ENCODE peak calls at places on chromosomes 13 and 19, in five cellular contexts. W is H54, I is cortex of kidney, T is amniotic stem cell, J is A172. N is an unnamed sample.

GRCh38 chr13:74978596-74978995 is 503.4 kb downstream of the TBC1D4 start:
- DNase-seq in I (no peak), W (no peak), T (no peak), J (no peak), N (no peak)

GRCh38 chr19:45402469-45403070 is 2.3 kb downstream of the PPP1R13L start:
- DNase-seq in T (no peak), W (no peak), J (peak; percentile 50), I (no peak), N (no peak)

GRCh38 chr19:41993612-41994483 is at the start of gene ATP1A3:
- DNase-seq in J (peak; percentile 40), I (no peak), W (peak; percentile 94), T (no peak), N (no peak)

GRCh38 chr19:35671818-35672217 is 5.5 kb downstream of the UPK1A start:
- DNase-seq in W (no peak), J (peak; percentile 11), I (no peak), T (no peak), N (no peak)

GRCh38 chr19:28426902-28427232 is 786.1 kb downstream of the UQCRFS1 start:
- DNase-seq in I (no peak), T (no peak), W (peak; percentile 31), J (peak; percentile 80), N (no peak)

GRCh38 chr19:33420821-33421220 is 47.3 kb downstream of the CEBPG start:
- DNase-seq in J (no peak), W (no peak), T (no peak), I (no peak), N (no peak)

GRCh38 chr19:30011051-30011578 is 69.1 kb downstream of the URI1 start:
- DNase-seq in T (no peak), I (no peak), J (no peak), W (no peak), N (no peak)

GRCh38 chr19:1259873-1260748 is 9.0 kb upstream of the CIRBP start:
- DNase-seq in J (peak; percentile 53), T (no peak), W (no peak), I (no peak), N (no peak)

GRCh38 chr13:48526269-48526668 is 6.6 kb downstream of the RCBTB2 start:
- DNase-seq in I (no peak), W (no peak), T (no peak), J (no peak), N (no peak)

GRCh38 chr19:12891553-12892021 is 627 bp downstream of the GCDH start:
- DNase-seq in I (no peak), W (no peak), J (no peak), T (no peak), N (no peak)

GRCh38 chr13:52846567-52847321 is 1.7 kb downstream of the PCDH8 start:
- DNase-seq in J (no peak), T (no peak), W (no peak), I (no peak), N (no peak)

GRCh38 chr13:20161275-20161950 is 561 bp upstream of the GJA3 start:
- DNase-seq in T (no peak), J (no peak), W (no peak), I (no peak), N (no peak)

GRCh38 chr19:53947624-53948023 is 15.1 kb upstream of the CACNG8 start:
- DNase-seq in T (no peak), J (peak; percentile 33), I (no peak), W (peak; percentile 58), N (no peak)

GRCh38 chr13:48038763-48039162 is 1.2 kb downstream of the NUDT15 start:
- DNase-seq in T (no peak), W (no peak), J (no peak), I (no peak), N (no peak)

GRCh38 chr19:13748169-13748884 is 16.0 kb upstream of the MRI1 start:
- DNase-seq in W (no peak), J (peak; percentile 46), I (no peak), T (no peak), N (no peak)

GRCh38 chr13:50668882-50669281 is 174.6 kb downstream of the DLEU7 start:
- DNase-seq in J (no peak), T (no peak), I (no peak), W (no peak), N (no peak)

GRCh38 chr19:13119654-13120053 is 1.6 kb downstream of the NACC1 start:
- DNase-seq in T (no peak), W (no peak), I (no peak), J (no peak), N (no peak)

GRCh38 chr19:2711175-2711936 is 8.9 kb upstream of the GNG7 start:
- DNase-seq in W (peak; percentile 99), I (no peak), T (no peak), J (peak; percentile 81), N (peak; percentile 72)

GRCh38 chr19:1449467-1450442 is at the start of gene APC2:
- DNase-seq in I (no peak), W (no peak), J (no peak), T (no peak), N (no peak)

GRCh38 chr13:32309312-32309711 is 5.9 kb downstream of the ZAR1L start:
- DNase-seq in W (no peak), T (no peak), I (no peak), J (no peak), N (no peak)

GRCh38 chr19:741506-742131 is 9.3 kb upstream of the MISP start:
- DNase-seq in I (no peak), J (no peak), T (no peak), W (no peak), N (no peak)

GRCh38 chr13:100438059-100438788 is 150.4 kb downstream of the GGACT start:
- DNase-seq in T (no peak), J (no peak), I (no peak), W (no peak), N (no peak)

GRCh38 chr13:34561033-34561432 is 381.0 kb upstream of the NBEA start:
- DNase-seq in T (no peak), J (no peak), I (no peak), W (no peak), N (no peak)

GRCh38 chr19:4393947-4394590 is 6.3 kb downstream of the SH3GL1 start:
- DNase-seq in J (no peak), I (no peak), W (no peak), T (no peak), N (no peak)